ENCODE peak calls at places on chromosomes 7 and 10, in four cellular contexts. One of them, this sample, is unnamed.

GRCh38 chr7:6375346-6376101 is 72.2 kb downstream of the DAGLB start:
- DNase-seq in stimulated activated CD4-positive, alpha-beta T cell treated with anti-CD3 and anti-CD28 coated beads, TNF-alpha, amount 100 ng/mL, for 24 hours: no peak
- DNase-seq in cardiac fibroblast: peak
- DNase-seq in fibroblast of lung: peak
- DNase-seq in this sample: no peak

GRCh38 chr10:27568196-27569175 is 64.4 kb downstream of the RAB18 start:
- DNase-seq in stimulated activated CD4-positive, alpha-beta T cell treated with anti-CD3 and anti-CD28 coated beads, TNF-alpha, amount 100 ng/mL, for 24 hours: no peak
- DNase-seq in cardiac fibroblast: peak
- DNase-seq in fibroblast of lung: no peak
- DNase-seq in this sample: no peak

GRCh38 chr10:120825878-120826383 is 25.2 kb upstream of the WDR11 start:
- DNase-seq in stimulated activated CD4-positive, alpha-beta T cell treated with anti-CD3 and anti-CD28 coated beads, TNF-alpha, amount 100 ng/mL, for 24 hours: no peak
- DNase-seq in fibroblast of lung: no peak
- DNase-seq in cardiac fibroblast: no peak
- DNase-seq in this sample: no peak

GRCh38 chr10:63275094-63275493 is 142.0 kb downstream of the NRBF2 start:
- DNase-seq in fibroblast of lung: no peak
- DNase-seq in cardiac fibroblast: no peak
- DNase-seq in stimulated activated CD4-positive, alpha-beta T cell treated with anti-CD3 and anti-CD28 coated beads, TNF-alpha, amount 100 ng/mL, for 24 hours: no peak
- DNase-seq in this sample: no peak

GRCh38 chr10:96683710-96684109 is 36.6 kb downstream of the PIK3AP1 start:
- DNase-seq in cardiac fibroblast: no peak
- DNase-seq in stimulated activated CD4-positive, alpha-beta T cell treated with anti-CD3 and anti-CD28 coated beads, TNF-alpha, amount 100 ng/mL, for 24 hours: no peak
- DNase-seq in fibroblast of lung: no peak
- DNase-seq in this sample: no peak

GRCh38 chr10:75660833-75661232 is 229.4 kb downstream of the LRMDA start:
- DNase-seq in stimulated activated CD4-positive, alpha-beta T cell treated with anti-CD3 and anti-CD28 coated beads, TNF-alpha, amount 100 ng/mL, for 24 hours: no peak
- DNase-seq in fibroblast of lung: no peak
- DNase-seq in cardiac fibroblast: no peak
- DNase-seq in this sample: no peak

GRCh38 chr10:27319752-27320561 is 79.4 kb upstream of the ACBD5 start:
- DNase-seq in cardiac fibroblast: peak
- DNase-seq in stimulated activated CD4-positive, alpha-beta T cell treated with anti-CD3 and anti-CD28 coated beads, TNF-alpha, amount 100 ng/mL, for 24 hours: no peak
- DNase-seq in fibroblast of lung: peak
- DNase-seq in this sample: no peak

GRCh38 chr7:46757006-46757405 is 824.9 kb downstream of the TNS3 start:
- DNase-seq in stimulated activated CD4-positive, alpha-beta T cell treated with anti-CD3 and anti-CD28 coated beads, TNF-alpha, amount 100 ng/mL, for 24 hours: no peak
- DNase-seq in cardiac fibroblast: no peak
- DNase-seq in fibroblast of lung: no peak
- DNase-seq in this sample: no peak

GRCh38 chr7:99324966-99325596 is 617 bp upstream of the ARPC1A start:
- DNase-seq in cardiac fibroblast: no peak
- DNase-seq in fibroblast of lung: no peak
- DNase-seq in stimulated activated CD4-positive, alpha-beta T cell treated with anti-CD3 and anti-CD28 coated beads, TNF-alpha, amount 100 ng/mL, for 24 hours: no peak
- DNase-seq in this sample: peak

GRCh38 chr7:2542924-2543871 is 12.1 kb downstream of the BRAT1 start:
- DNase-seq in fibroblast of lung: no peak
- DNase-seq in stimulated activated CD4-positive, alpha-beta T cell treated with anti-CD3 and anti-CD28 coated beads, TNF-alpha, amount 100 ng/mL, for 24 hours: no peak
- DNase-seq in cardiac fibroblast: no peak
- DNase-seq in this sample: no peak

GRCh38 chr7:89837515-89837914 is 316.8 kb upstream of the STEAP1 start:
- DNase-seq in stimulated activated CD4-positive, alpha-beta T cell treated with anti-CD3 and anti-CD28 coated beads, TNF-alpha, amount 100 ng/mL, for 24 hours: no peak
- DNase-seq in cardiac fibroblast: peak
- DNase-seq in fibroblast of lung: peak
- DNase-seq in this sample: peak